ENCODE peak calls at places on chromosomes 4 and X, in ten cellular contexts. B is GM04504, J is aorta, X is GM19239, F is BE2C, Q is epithelial cell of prostate, R is amygdala, W is GM23248, S is occipital lobe, P is NCI-H69. Y is an unnamed sample.
A peak's percentile ranks its signal among the peaks of the same experiment; 100 is the strongest.

GRCh38 chrX:33725556-33726232 is 406.4 kb downstream of the FAM47A start:
- DNase-seq in F (no peak), P (peak; percentile 49), Q (no peak), J (no peak), W (no peak), S (no peak), B (no peak), X (no peak), R (no peak), Y (no peak)

GRCh38 chr4:7647932-7648812 is 213.4 kb upstream of the PSAPL1 start:
- DNase-seq in R (no peak), S (no peak), P (no peak), Q (no peak), W (peak; percentile 58), X (no peak), B (no peak), J (peak; percentile 79), F (no peak), Y (no peak)

GRCh38 chrX:56797966-56798711 is 69.1 kb downstream of the NBDY start:
- DNase-seq in B (no peak), J (no peak), R (no peak), F (peak; percentile 16), Q (no peak), X (no peak), S (no peak), P (no peak), W (peak; percentile 5), Y (peak; percentile 70)

GRCh38 chr4:33959519-33959918 is 2284.8 kb downstream of the ARAP2 start:
- DNase-seq in R (no peak), X (no peak), F (no peak), B (no peak), S (no peak), Q (no peak), P (peak; percentile 20), W (peak; percentile 34), J (no peak), Y (no peak)

GRCh38 chr4:118842055-118842454 is 6.1 kb upstream of the SEC24D start:
- DNase-seq in R (no peak), X (no peak), W (peak; percentile 64), B (no peak), J (no peak), Q (no peak), S (no peak), P (no peak), F (no peak), Y (no peak)

GRCh38 chrX:101986571-101986970 is 54.7 kb upstream of the ZMAT1 start:
- DNase-seq in B (no peak), J (no peak), F (no peak), R (no peak), S (no peak), P (no peak), X (no peak), Q (no peak), W (no peak), Y (no peak)

GRCh38 chr4:40843696-40844095 is 93.9 kb downstream of the NSUN7 start:
- DNase-seq in X (no peak), P (peak; percentile 51), W (no peak), F (no peak), R (no peak), Q (no peak), B (no peak), S (no peak), J (no peak), Y (no peak)

GRCh38 chrX:14032383-14032782 is 2.7 kb upstream of the GEMIN8 start:
- DNase-seq in Q (no peak), F (peak; percentile 44), B (no peak), J (no peak), R (peak; percentile 0), X (no peak), W (peak; percentile 55), P (peak; percentile 70), S (no peak), Y (no peak)

GRCh38 chr4:27692098-27692679 is 831.5 kb downstream of the STIM2 start:
- DNase-seq in W (peak; percentile 47), F (peak; percentile 40), B (no peak), J (peak; percentile 35), X (no peak), R (no peak), Q (peak; percentile 39), S (no peak), P (peak; percentile 71), Y (no peak)

GRCh38 chr4:83644677-83645639 is 109.0 kb downstream of the GPAT3 start:
- DNase-seq in F (peak; percentile 28), P (peak; percentile 32), X (peak; percentile 19), W (peak; percentile 66), R (no peak), J (no peak), S (no peak), B (peak; percentile 39), Q (no peak), Y (no peak)

GRCh38 chrX:112025753-112026152 is 56.8 kb downstream of the TRPC5 start:
- DNase-seq in J (no peak), P (no peak), F (no peak), X (no peak), Q (no peak), B (no peak), W (no peak), S (no peak), R (no peak), Y (no peak)

GRCh38 chrX:41889317-41890025 is 33.9 kb downstream of the CASK start:
- DNase-seq in W (peak; percentile 41), F (no peak), R (no peak), J (no peak), B (no peak), S (no peak), Q (no peak), P (no peak), X (no peak), Y (no peak)